ENCODE peak calls at places on chromosomes 12 and 14, in six cellular contexts. One of them, this sample, is unnamed.

GRCh38 chr12:113162102-113163029 is 12.8 kb downstream of the CFAP73 start:
- DNase-seq in HEK293T: no peak
- DNase-seq in posterior cingulate gyrus: no peak
- DNase-seq in bronchial epithelial cell: no peak
- DNase-seq in left colon: no peak
- DNase-seq in activated CD4-positive, CD25-positive, alpha-beta regulatory T cell treated with anti-CD3 and anti-CD28 coated beads, Interleukin-2, amount 50 U/mL, for 72 hours: no peak
- DNase-seq in this sample: peak; percentile 10

GRCh38 chr12:92539966-92540791 is 162.6 kb upstream of the PLEKHG7 start:
- DNase-seq in HEK293T: no peak
- DNase-seq in posterior cingulate gyrus: no peak
- DNase-seq in bronchial epithelial cell: no peak
- DNase-seq in left colon: no peak
- DNase-seq in activated CD4-positive, CD25-positive, alpha-beta regulatory T cell treated with anti-CD3 and anti-CD28 coated beads, Interleukin-2, amount 50 U/mL, for 72 hours: no peak
- DNase-seq in this sample: no peak

GRCh38 chr12:5650804-5651461 is 219.0 kb downstream of the NTF3 start:
- DNase-seq in HEK293T: no peak
- DNase-seq in posterior cingulate gyrus: no peak
- DNase-seq in bronchial epithelial cell: no peak
- DNase-seq in left colon: no peak
- DNase-seq in activated CD4-positive, CD25-positive, alpha-beta regulatory T cell treated with anti-CD3 and anti-CD28 coated beads, Interleukin-2, amount 50 U/mL, for 72 hours: no peak
- DNase-seq in this sample: no peak

GRCh38 chr14:69153848-69154208 is 909 bp upstream of the DCAF5 start:
- DNase-seq in HEK293T: no peak
- DNase-seq in posterior cingulate gyrus: no peak
- DNase-seq in bronchial epithelial cell: no peak
- DNase-seq in left colon: peak; percentile 33
- DNase-seq in activated CD4-positive, CD25-positive, alpha-beta regulatory T cell treated with anti-CD3 and anti-CD28 coated beads, Interleukin-2, amount 50 U/mL, for 72 hours: no peak
- DNase-seq in this sample: no peak

GRCh38 chr14:32608880-32609279 is 279.8 kb downstream of the AKAP6 start:
- DNase-seq in HEK293T: no peak
- DNase-seq in posterior cingulate gyrus: no peak
- DNase-seq in bronchial epithelial cell: peak; percentile 72
- DNase-seq in left colon: no peak
- DNase-seq in activated CD4-positive, CD25-positive, alpha-beta regulatory T cell treated with anti-CD3 and anti-CD28 coated beads, Interleukin-2, amount 50 U/mL, for 72 hours: no peak
- DNase-seq in this sample: no peak

GRCh38 chr14:60226296-60226695 is 22.7 kb upstream of the PPM1A start:
- DNase-seq in HEK293T: no peak
- DNase-seq in posterior cingulate gyrus: no peak
- DNase-seq in bronchial epithelial cell: no peak
- DNase-seq in left colon: no peak
- DNase-seq in activated CD4-positive, CD25-positive, alpha-beta regulatory T cell treated with anti-CD3 and anti-CD28 coated beads, Interleukin-2, amount 50 U/mL, for 72 hours: no peak
- DNase-seq in this sample: no peak

GRCh38 chr14:96567289-96567899 is 65.2 kb downstream of the PAPOLA start:
- DNase-seq in HEK293T: no peak
- DNase-seq in posterior cingulate gyrus: no peak
- DNase-seq in bronchial epithelial cell: peak; percentile 32
- DNase-seq in left colon: no peak
- DNase-seq in activated CD4-positive, CD25-positive, alpha-beta regulatory T cell treated with anti-CD3 and anti-CD28 coated beads, Interleukin-2, amount 50 U/mL, for 72 hours: no peak
- DNase-seq in this sample: no peak

GRCh38 chr14:101763941-101764709 is 2.6 kb downstream of the PPP2R5C start:
- DNase-seq in HEK293T: no peak
- DNase-seq in posterior cingulate gyrus: no peak
- DNase-seq in bronchial epithelial cell: no peak
- DNase-seq in left colon: no peak
- DNase-seq in activated CD4-positive, CD25-positive, alpha-beta regulatory T cell treated with anti-CD3 and anti-CD28 coated beads, Interleukin-2, amount 50 U/mL, for 72 hours: no peak
- DNase-seq in this sample: no peak

GRCh38 chr14:60777856-60778578 is 43.5 kb downstream of the MNAT1 start:
- DNase-seq in HEK293T: no peak
- DNase-seq in posterior cingulate gyrus: no peak
- DNase-seq in bronchial epithelial cell: peak; percentile 81
- DNase-seq in left colon: no peak
- DNase-seq in activated CD4-positive, CD25-positive, alpha-beta regulatory T cell treated with anti-CD3 and anti-CD28 coated beads, Interleukin-2, amount 50 U/mL, for 72 hours: no peak
- DNase-seq in this sample: no peak

GRCh38 chr12:47736216-47736615 is 10.9 kb upstream of the ENDOU start:
- DNase-seq in HEK293T: no peak
- DNase-seq in posterior cingulate gyrus: peak; percentile 25
- DNase-seq in bronchial epithelial cell: no peak
- DNase-seq in left colon: no peak
- DNase-seq in activated CD4-positive, CD25-positive, alpha-beta regulatory T cell treated with anti-CD3 and anti-CD28 coated beads, Interleukin-2, amount 50 U/mL, for 72 hours: no peak
- DNase-seq in this sample: no peak

GRCh38 chr14:58298880-58299664 is 717 bp downstream of the ARID4A start:
- DNase-seq in HEK293T: peak; percentile 23
- DNase-seq in posterior cingulate gyrus: peak; percentile 75
- DNase-seq in bronchial epithelial cell: no peak
- DNase-seq in left colon: peak; percentile 34
- DNase-seq in activated CD4-positive, CD25-positive, alpha-beta regulatory T cell treated with anti-CD3 and anti-CD28 coated beads, Interleukin-2, amount 50 U/mL, for 72 hours: peak; percentile 52
- DNase-seq in this sample: peak; percentile 51

GRCh38 chr14:101721951-101722661 is 39.4 kb upstream of the PPP2R5C start:
- DNase-seq in HEK293T: no peak
- DNase-seq in posterior cingulate gyrus: no peak
- DNase-seq in bronchial epithelial cell: no peak
- DNase-seq in left colon: peak; percentile 83
- DNase-seq in activated CD4-positive, CD25-positive, alpha-beta regulatory T cell treated with anti-CD3 and anti-CD28 coated beads, Interleukin-2, amount 50 U/mL, for 72 hours: peak; percentile 67
- DNase-seq in this sample: no peak

GRCh38 chr12:101230547-101230946 is 20.5 kb upstream of the SLC5A8 start:
- DNase-seq in HEK293T: no peak
- DNase-seq in posterior cingulate gyrus: no peak
- DNase-seq in bronchial epithelial cell: peak; percentile 83
- DNase-seq in left colon: no peak
- DNase-seq in activated CD4-positive, CD25-positive, alpha-beta regulatory T cell treated with anti-CD3 and anti-CD28 coated beads, Interleukin-2, amount 50 U/mL, for 72 hours: no peak
- DNase-seq in this sample: no peak

GRCh38 chr12:51070004-51070403 is 13.4 kb downstream of the CSRNP2 start:
- DNase-seq in HEK293T: no peak
- DNase-seq in posterior cingulate gyrus: no peak
- DNase-seq in bronchial epithelial cell: peak; percentile 78
- DNase-seq in left colon: no peak
- DNase-seq in activated CD4-positive, CD25-positive, alpha-beta regulatory T cell treated with anti-CD3 and anti-CD28 coated beads, Interleukin-2, amount 50 U/mL, for 72 hours: no peak
- DNase-seq in this sample: no peak

GRCh38 chr14:87233806-87234384 is 759.1 kb downstream of the GALC start:
- DNase-seq in HEK293T: no peak
- DNase-seq in posterior cingulate gyrus: no peak
- DNase-seq in bronchial epithelial cell: peak; percentile 69
- DNase-seq in left colon: no peak
- DNase-seq in activated CD4-positive, CD25-positive, alpha-beta regulatory T cell treated with anti-CD3 and anti-CD28 coated beads, Interleukin-2, amount 50 U/mL, for 72 hours: no peak
- DNase-seq in this sample: no peak

GRCh38 chr12:1115471-1116242 is 124.6 kb downstream of the ERC1 start:
- DNase-seq in HEK293T: no peak
- DNase-seq in posterior cingulate gyrus: no peak
- DNase-seq in bronchial epithelial cell: peak; percentile 97
- DNase-seq in left colon: no peak
- DNase-seq in activated CD4-positive, CD25-positive, alpha-beta regulatory T cell treated with anti-CD3 and anti-CD28 coated beads, Interleukin-2, amount 50 U/mL, for 72 hours: no peak
- DNase-seq in this sample: no peak

GRCh38 chr14:34722723-34723545 is 8.5 kb upstream of the CFL2 start:
- DNase-seq in HEK293T: peak; percentile 69
- DNase-seq in posterior cingulate gyrus: no peak
- DNase-seq in bronchial epithelial cell: peak; percentile 55
- DNase-seq in left colon: no peak
- DNase-seq in activated CD4-positive, CD25-positive, alpha-beta regulatory T cell treated with anti-CD3 and anti-CD28 coated beads, Interleukin-2, amount 50 U/mL, for 72 hours: no peak
- DNase-seq in this sample: no peak

GRCh38 chr14:88848571-88848970 is 24.1 kb downstream of the TTC8 start:
- DNase-seq in HEK293T: no peak
- DNase-seq in posterior cingulate gyrus: no peak
- DNase-seq in bronchial epithelial cell: peak; percentile 53
- DNase-seq in left colon: no peak
- DNase-seq in activated CD4-positive, CD25-positive, alpha-beta regulatory T cell treated with anti-CD3 and anti-CD28 coated beads, Interleukin-2, amount 50 U/mL, for 72 hours: no peak
- DNase-seq in this sample: no peak

GRCh38 chr14:93965287-93965821 is 11.0 kb downstream of the ASB2 start:
- DNase-seq in HEK293T: no peak
- DNase-seq in posterior cingulate gyrus: no peak
- DNase-seq in bronchial epithelial cell: peak; percentile 88
- DNase-seq in left colon: no peak
- DNase-seq in activated CD4-positive, CD25-positive, alpha-beta regulatory T cell treated with anti-CD3 and anti-CD28 coated beads, Interleukin-2, amount 50 U/mL, for 72 hours: no peak
- DNase-seq in this sample: no peak

GRCh38 chr12:101608301-101609133 is 13.7 kb downstream of the MYBPC1 start:
- DNase-seq in HEK293T: no peak
- DNase-seq in posterior cingulate gyrus: no peak
- DNase-seq in bronchial epithelial cell: peak; percentile 40
- DNase-seq in left colon: peak; percentile 81
- DNase-seq in activated CD4-positive, CD25-positive, alpha-beta regulatory T cell treated with anti-CD3 and anti-CD28 coated beads, Interleukin-2, amount 50 U/mL, for 72 hours: no peak
- DNase-seq in this sample: no peak

This sample was measured in caudate nucleus.